ENCODE peak calls at places on chromosomes 13 and 19, in four cellular contexts. One of them, this sample, is unnamed.

GRCh38 chr19:18377026-18377425 is 8.9 kb upstream of the GDF15 start:
- DNase-seq in IMR-90: no peak
- DNase-seq in mesenchymal stem cell: no peak
- DNase-seq in H1: no peak
- DNase-seq in this sample: no peak

GRCh38 chr13:100039740-100040139 is 49.2 kb upstream of the PCCA start:
- DNase-seq in H1: no peak
- DNase-seq in mesenchymal stem cell: peak
- DNase-seq in IMR-90: peak
- DNase-seq in this sample: no peak

GRCh38 chr13:21033224-21033855 is 28.0 kb downstream of the LATS2 start:
- DNase-seq in IMR-90: no peak
- DNase-seq in mesenchymal stem cell: peak
- DNase-seq in H1: no peak
- DNase-seq in this sample: no peak

GRCh38 chr19:35936738-35937268 is 629 bp downstream of the LRFN3 start:
- DNase-seq in H1: no peak
- DNase-seq in IMR-90: no peak
- DNase-seq in mesenchymal stem cell: no peak
- DNase-seq in this sample: no peak

GRCh38 chr13:29676941-29677452 is 81.5 kb upstream of the SLC7A1 start:
- DNase-seq in IMR-90: peak
- DNase-seq in mesenchymal stem cell: no peak
- DNase-seq in H1: no peak
- DNase-seq in this sample: no peak

GRCh38 chr13:75895168-75895567 is 259.0 kb downstream of the LMO7 start:
- DNase-seq in mesenchymal stem cell: no peak
- DNase-seq in H1: no peak
- DNase-seq in IMR-90: no peak
- DNase-seq in this sample: no peak

GRCh38 chr19:32041681-32042292 is 303.6 kb upstream of the ZNF507 start:
- DNase-seq in mesenchymal stem cell: peak
- DNase-seq in IMR-90: peak
- DNase-seq in H1: peak
- DNase-seq in this sample: peak

GRCh38 chr19:51194527-51195315 is 30.2 kb upstream of the CD33 start:
- DNase-seq in H1: no peak
- DNase-seq in IMR-90: no peak
- DNase-seq in mesenchymal stem cell: no peak
- DNase-seq in this sample: no peak

GRCh38 chr13:55613429-55614187 is 1527.1 kb upstream of the PRR20A start:
- DNase-seq in mesenchymal stem cell: no peak
- DNase-seq in H1: no peak
- DNase-seq in IMR-90: no peak
- DNase-seq in this sample: no peak

GRCh38 chr19:39833160-39833463 is 850 bp downstream of the DYRK1B start:
- DNase-seq in IMR-90: no peak
- DNase-seq in H1: no peak
- DNase-seq in mesenchymal stem cell: no peak
- DNase-seq in this sample: no peak
- H3K27ac ChIP-seq in IMR-90: peak
- H3K27ac ChIP-seq in H1: peak
- H3K27ac ChIP-seq in mesenchymal stem cell: peak
- H3K27ac ChIP-seq in this sample: peak

GRCh38 chr13:112720814-112721197 is 31.0 kb downstream of the ATP11A start:
- DNase-seq in IMR-90: no peak
- DNase-seq in mesenchymal stem cell: no peak
- DNase-seq in H1: no peak
- DNase-seq in this sample: no peak

GRCh38 chr13:112723771-112724170 is 33.9 kb downstream of the ATP11A start:
- DNase-seq in IMR-90: no peak
- DNase-seq in mesenchymal stem cell: no peak
- DNase-seq in H1: no peak
- DNase-seq in this sample: no peak

GRCh38 chr13:112724788-112725345 is 35.0 kb downstream of the ATP11A start:
- DNase-seq in mesenchymal stem cell: no peak
- DNase-seq in H1: no peak
- DNase-seq in IMR-90: no peak
- DNase-seq in this sample: no peak

GRCh38 chr13:112721198-112722104 is 31.6 kb downstream of the ATP11A start:
- DNase-seq in H1: no peak
- DNase-seq in IMR-90: no peak
- DNase-seq in mesenchymal stem cell: no peak
- DNase-seq in this sample: no peak

DNA sequence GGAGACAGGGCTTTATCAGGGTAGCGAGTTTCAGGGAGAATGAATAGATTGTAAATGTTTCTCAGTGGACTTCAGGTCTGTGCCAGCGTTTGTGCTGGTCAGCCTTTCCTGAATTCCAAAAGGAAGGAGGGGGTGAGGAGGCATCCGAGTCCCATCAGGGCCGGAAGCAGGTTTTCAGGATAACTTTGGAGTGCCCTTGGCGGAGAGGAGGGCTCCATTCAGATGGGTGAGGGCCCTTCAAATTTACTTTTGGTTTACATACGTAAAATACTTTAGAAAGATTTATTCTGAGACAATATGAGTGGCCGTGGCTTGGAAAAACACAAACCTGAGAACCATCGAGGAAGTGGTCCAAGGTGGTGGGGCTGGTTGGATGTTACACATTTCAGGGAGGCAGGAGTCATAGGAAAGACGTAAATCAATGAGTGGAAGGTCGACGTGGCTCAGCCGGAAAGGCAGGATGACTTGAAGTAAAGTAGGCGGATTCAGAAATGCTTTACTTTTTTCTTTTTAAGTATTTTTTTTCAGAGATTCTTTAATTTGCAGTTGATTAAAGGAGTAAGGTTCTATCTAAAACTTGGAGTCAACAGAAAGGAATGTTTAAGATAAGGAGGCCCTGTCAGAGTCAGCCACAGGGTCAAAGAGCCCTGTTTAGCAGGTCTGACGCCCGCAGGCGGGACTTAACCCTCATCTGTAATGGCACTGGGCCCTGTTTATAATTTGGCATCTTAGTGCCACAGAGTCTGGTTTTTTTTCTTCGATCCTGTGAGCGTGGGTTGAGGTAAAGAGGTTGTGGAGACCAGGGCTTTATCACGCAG is 32.8 kb downstream of the ATP11A start:
- DNase-seq in mesenchymal stem cell: peak
- DNase-seq in H1: no peak
- DNase-seq in IMR-90: peak
- DNase-seq in this sample: no peak
- H4K91ac ChIP-seq in mesenchymal stem cell: peak
- H4K91ac ChIP-seq in H1: peak
- H4K91ac ChIP-seq in IMR-90: peak
- H4K91ac ChIP-seq in this sample: no peak

DNA sequence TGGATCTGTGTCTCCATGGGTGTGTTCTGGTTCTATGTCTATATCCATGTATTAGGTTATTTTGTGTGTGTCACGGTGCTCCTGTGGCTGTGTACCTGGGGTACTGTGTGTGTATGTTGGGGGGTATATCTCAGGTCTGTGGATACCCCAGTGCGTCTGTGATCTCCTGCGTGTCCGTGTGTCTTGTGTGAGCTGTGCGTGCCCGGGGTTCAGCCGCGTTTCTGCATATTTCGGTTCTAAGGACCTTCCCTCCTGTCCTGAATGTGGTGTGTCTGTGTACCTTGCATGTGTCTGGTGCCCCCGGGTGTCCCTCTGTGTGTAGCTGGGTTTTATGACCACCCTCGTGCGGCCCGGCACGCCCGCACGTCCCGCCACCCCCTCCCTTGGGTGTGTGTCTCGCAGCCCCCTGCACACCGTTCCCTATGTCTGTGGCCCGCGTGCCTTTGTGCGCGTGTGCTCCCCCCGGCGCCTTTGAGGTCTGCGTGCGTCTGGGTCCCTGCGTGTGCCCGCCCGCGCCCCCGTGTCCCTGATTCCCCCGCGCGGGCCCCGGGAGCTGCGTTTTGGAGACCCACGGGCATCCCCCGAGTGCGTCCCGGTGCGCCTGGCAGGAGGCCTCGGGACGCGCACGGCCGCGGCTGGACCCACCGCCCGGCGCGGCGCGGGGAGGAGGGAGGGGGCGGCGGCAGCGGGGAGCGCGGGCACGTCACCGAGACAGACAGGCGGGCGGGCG is 12.3 kb upstream of the NANOS3 start:
- DNase-seq in mesenchymal stem cell: no peak
- DNase-seq in IMR-90: no peak
- DNase-seq in H1: no peak
- DNase-seq in this sample: no peak
- H3K4me2 ChIP-seq in mesenchymal stem cell: peak
- H3K4me2 ChIP-seq in IMR-90: no peak
- H3K4me2 ChIP-seq in H1: peak
- H3K4me2 ChIP-seq in this sample: peak

DNA sequence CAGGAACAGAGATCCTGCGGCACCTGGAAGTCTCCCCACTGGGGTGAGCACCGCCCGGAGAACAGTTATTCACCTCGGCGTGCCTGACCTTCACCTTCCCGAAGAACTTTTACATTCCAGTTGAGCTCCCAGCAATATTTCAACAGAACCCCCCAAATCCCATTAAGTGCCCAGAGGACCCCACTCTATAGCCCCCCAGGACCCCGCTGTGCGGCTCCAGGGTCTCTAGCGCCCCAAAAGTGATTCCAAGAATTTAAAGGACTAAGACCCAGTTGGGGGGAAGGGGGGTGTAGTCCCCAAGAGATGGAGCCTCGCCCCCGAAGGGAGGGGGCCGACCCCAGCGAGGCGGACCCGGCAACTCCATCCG is 480 bp downstream of the GPR108 start:
- DNase-seq in IMR-90: no peak
- DNase-seq in mesenchymal stem cell: no peak
- DNase-seq in H1: no peak
- DNase-seq in this sample: no peak
- H3K27ac ChIP-seq in IMR-90: peak
- H3K27ac ChIP-seq in mesenchymal stem cell: peak
- H3K27ac ChIP-seq in H1: peak
- H3K27ac ChIP-seq in this sample: peak

DNA sequence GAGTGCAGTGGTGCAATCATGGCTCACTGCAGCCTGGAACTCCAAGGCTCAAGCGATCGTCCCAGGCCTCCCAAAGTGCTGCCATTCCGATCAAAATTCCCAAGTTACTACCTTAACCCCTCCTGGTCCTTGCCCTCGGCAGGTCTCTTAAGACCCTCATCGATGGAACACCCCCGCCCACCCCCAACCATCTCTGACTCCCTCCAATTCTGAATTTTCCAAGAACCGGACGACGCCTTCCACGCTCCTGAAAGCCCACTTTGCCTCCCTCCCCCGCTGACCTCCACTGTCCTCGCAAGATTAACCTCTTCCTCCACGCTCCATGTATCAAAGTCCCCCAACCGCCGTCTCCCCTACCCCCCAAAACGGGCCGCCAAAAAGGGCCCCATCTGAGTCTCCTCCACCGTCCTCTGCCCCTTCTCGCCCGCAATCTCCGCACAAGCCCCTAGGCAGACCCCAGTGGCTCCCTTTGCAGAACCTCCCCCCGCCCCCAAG is 539 bp downstream of the DAPK3 start:
- DNase-seq in IMR-90: no peak
- DNase-seq in mesenchymal stem cell: no peak
- DNase-seq in H1: no peak
- DNase-seq in this sample: no peak
- H4K91ac ChIP-seq in IMR-90: peak
- H4K91ac ChIP-seq in mesenchymal stem cell: peak
- H4K91ac ChIP-seq in H1: no peak
- H4K91ac ChIP-seq in this sample: no peak

GRCh38 chr13:26508885-26509284 is 48.6 kb upstream of the WASF3 start:
- DNase-seq in IMR-90: peak
- DNase-seq in H1: no peak
- DNase-seq in mesenchymal stem cell: peak
- DNase-seq in this sample: no peak
- H3K4me2 ChIP-seq in IMR-90: no peak
- H3K4me2 ChIP-seq in H1: no peak
- H3K4me2 ChIP-seq in mesenchymal stem cell: no peak
- H3K4me2 ChIP-seq in this sample: no peak